ENCODE peak calls at places on chromosome 18, in ten cellular contexts. A, F, D, M, J, T, C, S, R and U are unnamed samples.

GRCh38 chr18:28407681-28408080 is 230.8 kb upstream of the CDH2 start:
- DNase-seq in A (no peak), F (no peak), D (no peak), M (no peak), J (no peak), T (no peak), C (no peak), S (no peak), R (no peak), U (no peak)

GRCh38 chr18:74480149-74480651 is 16.0 kb upstream of the CNDP2 start:
- DNase-seq in A (no peak), F (no peak), D (no peak), M (no peak), J (no peak), T (no peak), C (no peak), S (no peak), R (no peak), U (no peak)

GRCh38 chr18:26655614-26656400 is 107.5 kb upstream of the KCTD1 start:
- DNase-seq in A (peak; percentile 49), F (no peak), D (peak; percentile 46), M (peak; percentile 72), J (peak; percentile 86), T (peak; percentile 51), C (peak; percentile 75), S (peak; percentile 75), R (no peak), U (peak; percentile 70)

GRCh38 chr18:63322908-63323634 is 3.5 kb upstream of the BCL2 start:
- DNase-seq in A (peak; percentile 73), F (no peak), D (peak; percentile 72), M (peak; percentile 55), J (peak; percentile 85), T (no peak), C (peak; percentile 84), S (peak; percentile 68), R (peak; percentile 58), U (peak; percentile 74)

GRCh38 chr18:1564793-1565192 is 660.1 kb downstream of the ADCYAP1 start:
- DNase-seq in A (no peak), F (no peak), D (no peak), M (no peak), J (no peak), T (no peak), C (no peak), S (no peak), R (no peak), U (no peak)

GRCh38 chr18:39753178-39753577 is 2187.6 kb upstream of the CELF4 start:
- DNase-seq in A (no peak), F (no peak), D (no peak), M (no peak), J (no peak), T (no peak), C (no peak), S (no peak), R (no peak), U (no peak)

GRCh38 chr18:9204659-9205058 is 68.1 kb downstream of the ANKRD12 start:
- DNase-seq in A (no peak), F (no peak), D (no peak), M (no peak), J (no peak), T (no peak), C (no peak), S (no peak), R (no peak), U (no peak)

GRCh38 chr18:26863921-26864497 is 1.5 kb downstream of the AQP4 start:
- DNase-seq in A (no peak), F (no peak), D (no peak), M (peak; percentile 20), J (no peak), T (no peak), C (no peak), S (no peak), R (no peak), U (peak; percentile 25)

GRCh38 chr18:54023471-54023870 is 201.0 kb downstream of the MBD2 start:
- DNase-seq in A (peak; percentile 17), F (no peak), D (no peak), M (no peak), J (peak; percentile 65), T (no peak), C (peak; percentile 43), S (no peak), R (no peak), U (no peak)

GRCh38 chr18:31977270-31977872 is 34.4 kb upstream of the TRAPPC8 start:
- DNase-seq in A (peak; percentile 52), F (no peak), D (peak; percentile 18), M (no peak), J (no peak), T (no peak), C (peak; percentile 55), S (peak; percentile 53), R (peak; percentile 25), U (peak; percentile 19)

GRCh38 chr18:55053976-55054375 is 94.7 kb upstream of the CCDC68 start:
- DNase-seq in A (no peak), F (no peak), D (no peak), M (no peak), J (no peak), T (no peak), C (peak; percentile 77), S (no peak), R (no peak), U (no peak)

GRCh38 chr18:48771641-48772380 is 179.0 kb downstream of the SMAD7 start:
- DNase-seq in A (no peak), F (no peak), D (no peak), M (no peak), J (no peak), T (peak; percentile 63), C (no peak), S (no peak), R (no peak), U (no peak)

GRCh38 chr18:23977709-23978483 is 36.7 kb upstream of the TTC39C start:
- DNase-seq in A (no peak), F (no peak), D (no peak), M (no peak), J (peak; percentile 3), T (no peak), C (peak; percentile 36), S (no peak), R (peak; percentile 44), U (no peak)

GRCh38 chr18:50830544-50830943 is 10.7 kb upstream of the MRO start:
- DNase-seq in A (no peak), F (no peak), D (no peak), M (no peak), J (no peak), T (no peak), C (no peak), S (no peak), R (no peak), U (no peak)

GRCh38 chr18:48792611-48793368 is 158.0 kb downstream of the SMAD7 start:
- DNase-seq in A (no peak), F (no peak), D (no peak), M (no peak), J (peak; percentile 73), T (peak; percentile 1), C (no peak), S (no peak), R (no peak), U (no peak)

GRCh38 chr18:12313530-12314245 is 5.6 kb downstream of the TUBB6 start:
- DNase-seq in A (no peak), F (no peak), D (no peak), M (no peak), J (no peak), T (no peak), C (peak; percentile 51), S (no peak), R (no peak), U (no peak)

GRCh38 chr18:12315481-12315880 is 7.4 kb downstream of the TUBB6 start:
- DNase-seq in A (no peak), F (no peak), D (no peak), M (no peak), J (no peak), T (no peak), C (peak; percentile 79), S (no peak), R (no peak), U (no peak)

GRCh38 chr18:12317664-12318333 is 9.8 kb downstream of the TUBB6 start:
- DNase-seq in A (peak; percentile 81), F (no peak), D (no peak), M (no peak), J (no peak), T (no peak), C (peak; percentile 84), S (peak; percentile 33), R (no peak), U (no peak)

GRCh38 chr18:12314586-12315305 is 6.7 kb downstream of the TUBB6 start:
- DNase-seq in A (no peak), F (no peak), D (no peak), M (no peak), J (no peak), T (no peak), C (no peak), S (no peak), R (no peak), U (no peak)

DNA sequence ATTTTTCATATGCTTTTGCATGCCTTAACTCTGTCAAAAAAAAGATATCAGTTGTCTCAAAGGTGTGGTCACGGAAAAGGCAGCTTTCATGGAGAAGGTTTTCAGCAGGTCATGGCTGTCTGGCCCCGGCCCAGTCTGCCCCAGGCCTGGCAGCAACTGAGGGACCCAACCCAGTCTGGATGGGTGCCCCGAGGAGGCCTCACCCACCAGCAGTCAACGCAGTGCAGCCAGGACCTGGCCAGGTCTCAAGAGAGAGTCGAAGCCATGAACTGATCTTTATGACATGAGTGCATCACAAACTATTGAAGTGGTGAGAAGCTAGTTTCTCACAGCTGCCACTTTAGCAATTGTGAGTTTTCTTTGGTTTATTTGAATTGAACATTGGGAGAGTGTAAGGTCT is 7.9 kb downstream of the TUBB6 start:
- DNase-seq in A (no peak), F (no peak), D (no peak), M (no peak), J (no peak), T (peak; percentile 73), C (peak; percentile 56), S (no peak), R (no peak), U (no peak)
- H3K27ac ChIP-seq in A (no peak overlapping the region), F (peak overlapping the region; percentile 48), D (peak overlapping the region; percentile 57), M (no peak overlapping the region), J (peak overlapping the region; percentile 80), T (peak overlapping the region; percentile 81), C (peak overlapping the region; percentile 98), S (no peak overlapping the region), R (no peak overlapping the region), U (no peak overlapping the region)

GRCh38 chr18:12027046-12027445 is 45.7 kb downstream of the IMPA2 start:
- DNase-seq in A (no peak), F (no peak), D (no peak), M (no peak), J (no peak), T (peak; percentile 69), C (no peak), S (no peak), R (no peak), U (no peak)
- H3K27ac ChIP-seq in A (no peak overlapping the region), F (no peak overlapping the region), D (no peak overlapping the region), M (no peak overlapping the region), J (no peak overlapping the region), T (peak overlapping the region; percentile 87), C (no peak overlapping the region), S (no peak overlapping the region), R (no peak overlapping the region), U (no peak overlapping the region)

GRCh38 chr18:25234363-25234639 is 117.7 kb downstream of the ZNF521 start:
- DNase-seq in A (no peak), F (no peak), D (no peak), M (no peak), J (no peak), T (no peak), C (no peak), S (no peak), R (no peak), U (no peak)
- H3K27ac ChIP-seq in A (no peak overlapping the region), F (peak overlapping the region; percentile 78), D (peak overlapping the region; percentile 15), M (no peak overlapping the region), J (peak overlapping the region; percentile 82), T (peak overlapping the region; percentile 60), C (peak overlapping the region; percentile 59), S (no peak overlapping the region), R (no peak overlapping the region), U (peak overlapping the region; percentile 44)

GRCh38 chr18:46369323-46369722 is 265.1 kb downstream of the HAUS1 start:
- DNase-seq in A (no peak), F (no peak), D (no peak), M (no peak), J (no peak), T (no peak), C (no peak), S (no peak), R (no peak), U (no peak)
- H3K27ac ChIP-seq in A (no peak overlapping the region), F (no peak overlapping the region), D (no peak overlapping the region), M (no peak overlapping the region), J (no peak overlapping the region), T (no peak overlapping the region), C (no peak overlapping the region), S (no peak overlapping the region), R (no peak overlapping the region), U (no peak overlapping the region)